ENCODE peak calls at places on chromosomes 3 and 15, in five cellular contexts. One of them, this sample, is unnamed.

GRCh38 chr3:189260556-189261493 is 89.1 kb downstream of the TPRG1 start:
- DNase-seq in WTC11: no peak
- DNase-seq in hepatic stellate cell: no peak
- DNase-seq in AG20443: peak
- DNase-seq in stimulated activated CD8-positive, alpha-beta memory T cell treated with anti-CD3 and anti-CD28 coated beads, Interleukin-2, amount 100 ng/mL, for 48 hours: no peak
- DNase-seq in this sample: no peak

GRCh38 chr3:71311320-71312046 is 272.0 kb downstream of the FOXP1 start:
- DNase-seq in AG20443: no peak
- DNase-seq in hepatic stellate cell: no peak
- DNase-seq in WTC11: no peak
- DNase-seq in stimulated activated CD8-positive, alpha-beta memory T cell treated with anti-CD3 and anti-CD28 coated beads, Interleukin-2, amount 100 ng/mL, for 48 hours: no peak
- DNase-seq in this sample: no peak

GRCh38 chr3:169575381-169575780 is 88.1 kb downstream of the MECOM start:
- DNase-seq in WTC11: no peak
- DNase-seq in stimulated activated CD8-positive, alpha-beta memory T cell treated with anti-CD3 and anti-CD28 coated beads, Interleukin-2, amount 100 ng/mL, for 48 hours: no peak
- DNase-seq in AG20443: peak
- DNase-seq in hepatic stellate cell: no peak
- DNase-seq in this sample: peak

GRCh38 chr3:140022061-140022781 is 87.2 kb downstream of the CLSTN2 start:
- DNase-seq in WTC11: no peak
- DNase-seq in AG20443: no peak
- DNase-seq in hepatic stellate cell: no peak
- DNase-seq in stimulated activated CD8-positive, alpha-beta memory T cell treated with anti-CD3 and anti-CD28 coated beads, Interleukin-2, amount 100 ng/mL, for 48 hours: no peak
- DNase-seq in this sample: no peak

GRCh38 chr3:13011369-13012227 is 61.6 kb downstream of the IQSEC1 start:
- DNase-seq in hepatic stellate cell: no peak
- DNase-seq in WTC11: no peak
- DNase-seq in AG20443: no peak
- DNase-seq in stimulated activated CD8-positive, alpha-beta memory T cell treated with anti-CD3 and anti-CD28 coated beads, Interleukin-2, amount 100 ng/mL, for 48 hours: peak
- DNase-seq in this sample: peak

GRCh38 chr3:23712656-23713559 is 92.8 kb upstream of the UBE2E1 start:
- DNase-seq in AG20443: peak
- DNase-seq in WTC11: peak
- DNase-seq in stimulated activated CD8-positive, alpha-beta memory T cell treated with anti-CD3 and anti-CD28 coated beads, Interleukin-2, amount 100 ng/mL, for 48 hours: no peak
- DNase-seq in hepatic stellate cell: peak
- DNase-seq in this sample: peak

GRCh38 chr3:88960019-88960418 is 147.4 kb upstream of the EPHA3 start:
- DNase-seq in WTC11: no peak
- DNase-seq in AG20443: no peak
- DNase-seq in stimulated activated CD8-positive, alpha-beta memory T cell treated with anti-CD3 and anti-CD28 coated beads, Interleukin-2, amount 100 ng/mL, for 48 hours: no peak
- DNase-seq in hepatic stellate cell: no peak
- DNase-seq in this sample: no peak

GRCh38 chr3:25420168-25420567 is 7.9 kb upstream of the RARB start:
- DNase-seq in stimulated activated CD8-positive, alpha-beta memory T cell treated with anti-CD3 and anti-CD28 coated beads, Interleukin-2, amount 100 ng/mL, for 48 hours: no peak
- DNase-seq in AG20443: no peak
- DNase-seq in WTC11: no peak
- DNase-seq in hepatic stellate cell: no peak
- DNase-seq in this sample: no peak

GRCh38 chr3:188082040-188082439 is 71.9 kb upstream of the LPP start:
- DNase-seq in AG20443: peak
- DNase-seq in hepatic stellate cell: peak
- DNase-seq in WTC11: no peak
- DNase-seq in stimulated activated CD8-positive, alpha-beta memory T cell treated with anti-CD3 and anti-CD28 coated beads, Interleukin-2, amount 100 ng/mL, for 48 hours: no peak
- DNase-seq in this sample: no peak

GRCh38 chr3:53109190-53109589 is 21.0 kb downstream of the RFT1 start:
- DNase-seq in stimulated activated CD8-positive, alpha-beta memory T cell treated with anti-CD3 and anti-CD28 coated beads, Interleukin-2, amount 100 ng/mL, for 48 hours: no peak
- DNase-seq in hepatic stellate cell: no peak
- DNase-seq in WTC11: no peak
- DNase-seq in AG20443: peak
- DNase-seq in this sample: no peak

GRCh38 chr15:57320543-57321220 is 55.6 kb upstream of the CGNL1 start:
- DNase-seq in WTC11: no peak
- DNase-seq in stimulated activated CD8-positive, alpha-beta memory T cell treated with anti-CD3 and anti-CD28 coated beads, Interleukin-2, amount 100 ng/mL, for 48 hours: no peak
- DNase-seq in hepatic stellate cell: peak
- DNase-seq in AG20443: peak
- DNase-seq in this sample: no peak

GRCh38 chr3:183158552-183159006 is 4.0 kb downstream of the LAMP3 start:
- DNase-seq in WTC11: no peak
- DNase-seq in hepatic stellate cell: peak
- DNase-seq in stimulated activated CD8-positive, alpha-beta memory T cell treated with anti-CD3 and anti-CD28 coated beads, Interleukin-2, amount 100 ng/mL, for 48 hours: no peak
- DNase-seq in AG20443: peak
- DNase-seq in this sample: peak

GRCh38 chr3:82643948-82644347 is 882.5 kb upstream of the GBE1 start:
- DNase-seq in WTC11: peak
- DNase-seq in AG20443: no peak
- DNase-seq in stimulated activated CD8-positive, alpha-beta memory T cell treated with anti-CD3 and anti-CD28 coated beads, Interleukin-2, amount 100 ng/mL, for 48 hours: no peak
- DNase-seq in hepatic stellate cell: no peak
- DNase-seq in this sample: peak

GRCh38 chr3:109346770-109347295 is 9.5 kb upstream of the DPPA4 start:
- DNase-seq in WTC11: no peak
- DNase-seq in hepatic stellate cell: no peak
- DNase-seq in AG20443: no peak
- DNase-seq in stimulated activated CD8-positive, alpha-beta memory T cell treated with anti-CD3 and anti-CD28 coated beads, Interleukin-2, amount 100 ng/mL, for 48 hours: no peak
- DNase-seq in this sample: no peak

GRCh38 chr3:31066999-31067398 is 172.5 kb upstream of the GADL1 start:
- DNase-seq in AG20443: peak
- DNase-seq in hepatic stellate cell: no peak
- DNase-seq in stimulated activated CD8-positive, alpha-beta memory T cell treated with anti-CD3 and anti-CD28 coated beads, Interleukin-2, amount 100 ng/mL, for 48 hours: no peak
- DNase-seq in WTC11: no peak
- DNase-seq in this sample: no peak

GRCh38 chr3:9622438-9622837 is 26.9 kb upstream of the MTMR14 start:
- DNase-seq in WTC11: no peak
- DNase-seq in AG20443: no peak
- DNase-seq in hepatic stellate cell: no peak
- DNase-seq in stimulated activated CD8-positive, alpha-beta memory T cell treated with anti-CD3 and anti-CD28 coated beads, Interleukin-2, amount 100 ng/mL, for 48 hours: no peak
- DNase-seq in this sample: no peak

GRCh38 chr3:57227930-57228733 is 603 bp downstream of the APPL1 start:
- DNase-seq in AG20443: peak
- DNase-seq in WTC11: peak
- DNase-seq in stimulated activated CD8-positive, alpha-beta memory T cell treated with anti-CD3 and anti-CD28 coated beads, Interleukin-2, amount 100 ng/mL, for 48 hours: peak
- DNase-seq in hepatic stellate cell: peak
- DNase-seq in this sample: peak

GRCh38 chr3:173622156-173622555 is 224.6 kb downstream of the NLGN1 start:
- DNase-seq in AG20443: peak
- DNase-seq in WTC11: no peak
- DNase-seq in stimulated activated CD8-positive, alpha-beta memory T cell treated with anti-CD3 and anti-CD28 coated beads, Interleukin-2, amount 100 ng/mL, for 48 hours: no peak
- DNase-seq in hepatic stellate cell: no peak
- DNase-seq in this sample: no peak

GRCh38 chr15:73700041-73700842 is 16.1 kb downstream of the CD276 start:
- DNase-seq in WTC11: peak
- DNase-seq in hepatic stellate cell: peak
- DNase-seq in AG20443: peak
- DNase-seq in stimulated activated CD8-positive, alpha-beta memory T cell treated with anti-CD3 and anti-CD28 coated beads, Interleukin-2, amount 100 ng/mL, for 48 hours: peak
- DNase-seq in this sample: peak

GRCh38 chr3:196177567-196177966 is 33.6 kb downstream of the ZDHHC19 start:
- DNase-seq in stimulated activated CD8-positive, alpha-beta memory T cell treated with anti-CD3 and anti-CD28 coated beads, Interleukin-2, amount 100 ng/mL, for 48 hours: no peak
- DNase-seq in AG20443: no peak
- DNase-seq in WTC11: no peak
- DNase-seq in hepatic stellate cell: no peak
- DNase-seq in this sample: peak

GRCh38 chr3:180980612-180981011 is 8.9 kb downstream of the DNAJC19 start:
- DNase-seq in AG20443: no peak
- DNase-seq in WTC11: no peak
- DNase-seq in hepatic stellate cell: peak
- DNase-seq in stimulated activated CD8-positive, alpha-beta memory T cell treated with anti-CD3 and anti-CD28 coated beads, Interleukin-2, amount 100 ng/mL, for 48 hours: no peak
- DNase-seq in this sample: no peak

GRCh38 chr3:126607214-126607908 is 47.6 kb downstream of the TXNRD3 start:
- DNase-seq in hepatic stellate cell: peak
- DNase-seq in WTC11: no peak
- DNase-seq in AG20443: peak
- DNase-seq in stimulated activated CD8-positive, alpha-beta memory T cell treated with anti-CD3 and anti-CD28 coated beads, Interleukin-2, amount 100 ng/mL, for 48 hours: no peak
- DNase-seq in this sample: no peak

GRCh38 chr15:98308117-98308516 is 340.2 kb upstream of the IGF1R start:
- DNase-seq in AG20443: no peak
- DNase-seq in WTC11: no peak
- DNase-seq in hepatic stellate cell: no peak
- DNase-seq in stimulated activated CD8-positive, alpha-beta memory T cell treated with anti-CD3 and anti-CD28 coated beads, Interleukin-2, amount 100 ng/mL, for 48 hours: no peak
- DNase-seq in this sample: no peak

GRCh38 chr3:72274511-72275295 is 489.8 kb upstream of the PROK2 start:
- DNase-seq in hepatic stellate cell: peak
- DNase-seq in WTC11: no peak
- DNase-seq in AG20443: peak
- DNase-seq in stimulated activated CD8-positive, alpha-beta memory T cell treated with anti-CD3 and anti-CD28 coated beads, Interleukin-2, amount 100 ng/mL, for 48 hours: no peak
- DNase-seq in this sample: peak

GRCh38 chr3:72820405-72820804 is 27.8 kb downstream of the SHQ1 start:
- DNase-seq in AG20443: peak
- DNase-seq in hepatic stellate cell: no peak
- DNase-seq in stimulated activated CD8-positive, alpha-beta memory T cell treated with anti-CD3 and anti-CD28 coated beads, Interleukin-2, amount 100 ng/mL, for 48 hours: no peak
- DNase-seq in WTC11: no peak
- DNase-seq in this sample: no peak

GRCh38 chr3:177875786-177876476 is 660.3 kb upstream of the KCNMB2 start:
- DNase-seq in WTC11: no peak
- DNase-seq in AG20443: peak
- DNase-seq in hepatic stellate cell: no peak
- DNase-seq in stimulated activated CD8-positive, alpha-beta memory T cell treated with anti-CD3 and anti-CD28 coated beads, Interleukin-2, amount 100 ng/mL, for 48 hours: no peak
- DNase-seq in this sample: no peak

GRCh38 chr3:114498779-114499370 is 205.0 kb downstream of the TIGIT start:
- DNase-seq in hepatic stellate cell: no peak
- DNase-seq in WTC11: no peak
- DNase-seq in AG20443: peak
- DNase-seq in stimulated activated CD8-positive, alpha-beta memory T cell treated with anti-CD3 and anti-CD28 coated beads, Interleukin-2, amount 100 ng/mL, for 48 hours: no peak
- DNase-seq in this sample: peak

GRCh38 chr3:194374930-194375329 is 5.4 kb upstream of the LRRC15 start:
- DNase-seq in WTC11: no peak
- DNase-seq in AG20443: no peak
- DNase-seq in stimulated activated CD8-positive, alpha-beta memory T cell treated with anti-CD3 and anti-CD28 coated beads, Interleukin-2, amount 100 ng/mL, for 48 hours: no peak
- DNase-seq in hepatic stellate cell: no peak
- DNase-seq in this sample: no peak

GRCh38 chr15:85318732-85319076 is 61.7 kb upstream of the AKAP13 start:
- DNase-seq in stimulated activated CD8-positive, alpha-beta memory T cell treated with anti-CD3 and anti-CD28 coated beads, Interleukin-2, amount 100 ng/mL, for 48 hours: no peak
- DNase-seq in hepatic stellate cell: no peak
- DNase-seq in WTC11: no peak
- DNase-seq in AG20443: no peak
- DNase-seq in this sample: no peak

GRCh38 chr3:38353151-38353550 is 6.6 kb downstream of the XYLB start:
- DNase-seq in AG20443: no peak
- DNase-seq in stimulated activated CD8-positive, alpha-beta memory T cell treated with anti-CD3 and anti-CD28 coated beads, Interleukin-2, amount 100 ng/mL, for 48 hours: no peak
- DNase-seq in hepatic stellate cell: no peak
- DNase-seq in WTC11: no peak
- DNase-seq in this sample: no peak

GRCh38 chr3:142586803-142587406 is 8.4 kb upstream of the ATR start:
- DNase-seq in stimulated activated CD8-positive, alpha-beta memory T cell treated with anti-CD3 and anti-CD28 coated beads, Interleukin-2, amount 100 ng/mL, for 48 hours: no peak
- DNase-seq in WTC11: no peak
- DNase-seq in hepatic stellate cell: peak
- DNase-seq in AG20443: peak
- DNase-seq in this sample: peak

GRCh38 chr3:27089063-27089462 is 280.1 kb downstream of the NEK10 start:
- DNase-seq in stimulated activated CD8-positive, alpha-beta memory T cell treated with anti-CD3 and anti-CD28 coated beads, Interleukin-2, amount 100 ng/mL, for 48 hours: no peak
- DNase-seq in WTC11: no peak
- DNase-seq in hepatic stellate cell: no peak
- DNase-seq in AG20443: peak
- DNase-seq in this sample: no peak

GRCh38 chr15:61835476-61836106 is 224.7 kb downstream of the VPS13C start:
- DNase-seq in AG20443: peak
- DNase-seq in stimulated activated CD8-positive, alpha-beta memory T cell treated with anti-CD3 and anti-CD28 coated beads, Interleukin-2, amount 100 ng/mL, for 48 hours: peak
- DNase-seq in WTC11: peak
- DNase-seq in hepatic stellate cell: peak
- DNase-seq in this sample: peak

GRCh38 chr3:142003291-142003690 is 126.8 kb downstream of the ATP1B3 start:
- DNase-seq in stimulated activated CD8-positive, alpha-beta memory T cell treated with anti-CD3 and anti-CD28 coated beads, Interleukin-2, amount 100 ng/mL, for 48 hours: no peak
- DNase-seq in hepatic stellate cell: no peak
- DNase-seq in WTC11: no peak
- DNase-seq in AG20443: no peak
- DNase-seq in this sample: no peak

GRCh38 chr3:188959013-188959412 is 212.8 kb upstream of the TPRG1 start:
- DNase-seq in WTC11: no peak
- DNase-seq in hepatic stellate cell: no peak
- DNase-seq in AG20443: no peak
- DNase-seq in stimulated activated CD8-positive, alpha-beta memory T cell treated with anti-CD3 and anti-CD28 coated beads, Interleukin-2, amount 100 ng/mL, for 48 hours: no peak
- DNase-seq in this sample: no peak

GRCh38 chr15:71649894-71650293 is 160.5 kb upstream of the NR2E3 start:
- DNase-seq in hepatic stellate cell: no peak
- DNase-seq in WTC11: no peak
- DNase-seq in stimulated activated CD8-positive, alpha-beta memory T cell treated with anti-CD3 and anti-CD28 coated beads, Interleukin-2, amount 100 ng/mL, for 48 hours: no peak
- DNase-seq in AG20443: no peak
- DNase-seq in this sample: no peak

GRCh38 chr3:78116874-78117273 is 1077.0 kb downstream of the ROBO2 start:
- DNase-seq in hepatic stellate cell: peak
- DNase-seq in WTC11: no peak
- DNase-seq in AG20443: no peak
- DNase-seq in stimulated activated CD8-positive, alpha-beta memory T cell treated with anti-CD3 and anti-CD28 coated beads, Interleukin-2, amount 100 ng/mL, for 48 hours: no peak
- DNase-seq in this sample: peak

GRCh38 chr3:45362768-45363167 is 25.6 kb upstream of the LARS2 start:
- DNase-seq in WTC11: no peak
- DNase-seq in hepatic stellate cell: no peak
- DNase-seq in stimulated activated CD8-positive, alpha-beta memory T cell treated with anti-CD3 and anti-CD28 coated beads, Interleukin-2, amount 100 ng/mL, for 48 hours: no peak
- DNase-seq in AG20443: no peak
- DNase-seq in this sample: no peak

GRCh38 chr3:126365351-126366274 is 8.4 kb upstream of the KLF15 start:
- DNase-seq in hepatic stellate cell: no peak
- DNase-seq in AG20443: no peak
- DNase-seq in WTC11: peak
- DNase-seq in stimulated activated CD8-positive, alpha-beta memory T cell treated with anti-CD3 and anti-CD28 coated beads, Interleukin-2, amount 100 ng/mL, for 48 hours: no peak
- DNase-seq in this sample: no peak